ENCODE peak calls at places on chromosome 10, in nine cellular contexts. X is suprapubic skin, O is esophagus squamous epithelium, J is cardiac muscle cell, L is mucosa of descending colon, Z is fibroblast of lung, V is progenitor cell of endocrine pancreas, W is brain microvascular endothelial cell, Y is left lung. S is an unnamed sample.

GRCh38 chr10:6119423-6119822 is 30.6 kb downstream of the RBM17 start:
- DNase-seq in X (no peak), O (no peak), J (no peak), L (no peak), Z (no peak), V (no peak), W (no peak), Y (no peak), S (no peak)

GRCh38 chr10:4807803-4808507 is 18.1 kb upstream of the AKR1E2 start:
- DNase-seq in X (no peak), O (no peak), J (no peak), L (no peak), Z (peak; percentile 60), V (no peak), W (peak; percentile 81), Y (no peak), S (peak; percentile 91)

GRCh38 chr10:45464958-45465567 is 91.0 kb downstream of the ALOX5 start:
- DNase-seq in X (no peak), O (no peak), J (peak; percentile 79), L (peak; percentile 82), Z (peak; percentile 71), V (peak; percentile 69), W (peak; percentile 62), Y (peak; percentile 77), S (peak; percentile 75)

GRCh38 chr10:93138113-93138870 is 64.6 kb downstream of the CYP26A1 start:
- DNase-seq in X (no peak), O (no peak), J (no peak), L (no peak), Z (no peak), V (no peak), W (no peak), Y (no peak), S (no peak)

GRCh38 chr10:91389636-91390512 is 20.3 kb upstream of the HECTD2 start:
- DNase-seq in X (no peak), O (no peak), J (peak; percentile 79), L (no peak), Z (peak; percentile 77), V (no peak), W (peak; percentile 38), Y (no peak), S (peak; percentile 81)

GRCh38 chr10:76176166-76176550 is 744.7 kb downstream of the LRMDA start:
- DNase-seq in X (no peak), O (no peak), J (no peak), L (no peak), Z (no peak), V (no peak), W (no peak), Y (no peak), S (no peak)

GRCh38 chr10:62577666-62578291 is 203.6 kb downstream of the ZNF365 start:
- DNase-seq in X (no peak), O (no peak), J (no peak), L (no peak), Z (peak; percentile 38), V (no peak), W (peak; percentile 80), Y (no peak), S (peak; percentile 72)

GRCh38 chr10:75408911-75409885 is 7.6 kb upstream of the ZNF503 start:
- DNase-seq in X (peak; percentile 88), O (no peak), J (peak; percentile 83), L (peak; percentile 78), Z (no peak), V (peak; percentile 64), W (no peak), Y (peak; percentile 83), S (peak; percentile 46)

GRCh38 chr10:119654540-119654939 is 3.4 kb downstream of the BAG3 start:
- DNase-seq in X (peak; percentile 76), O (no peak), J (no peak), L (peak; percentile 66), Z (no peak), V (no peak), W (no peak), Y (peak; percentile 80), S (peak; percentile 35)

GRCh38 chr10:70358446-70358845 is 24.0 kb downstream of the LRRC20 start:
- DNase-seq in X (no peak), O (no peak), J (no peak), L (no peak), Z (no peak), V (no peak), W (no peak), Y (no peak), S (no peak)

GRCh38 chr10:114223066-114223465 is 16.0 kb upstream of the VWA2 start:
- DNase-seq in X (no peak), O (no peak), J (no peak), L (no peak), Z (no peak), V (no peak), W (no peak), Y (no peak), S (no peak)

GRCh38 chr10:25398680-25399079 is 223.9 kb downstream of the GPR158 start:
- DNase-seq in X (no peak), O (no peak), J (peak; percentile 14), L (no peak), Z (no peak), V (no peak), W (no peak), Y (no peak), S (no peak)

GRCh38 chr10:90245623-90246022 is 544.2 kb downstream of the KIF20B start:
- DNase-seq in X (no peak), O (no peak), J (no peak), L (no peak), Z (no peak), V (no peak), W (no peak), Y (no peak), S (peak; percentile 52)

GRCh38 chr10:68348265-68348741 is 15.6 kb upstream of the PBLD start:
- DNase-seq in X (no peak), O (no peak), J (peak; percentile 57), L (no peak), Z (peak; percentile 67), V (peak; percentile 14), W (peak; percentile 50), Y (no peak), S (peak; percentile 60)

GRCh38 chr10:53432035-53432434 is 659.5 kb upstream of the MBL2 start:
- DNase-seq in X (no peak), O (no peak), J (no peak), L (no peak), Z (no peak), V (no peak), W (no peak), Y (no peak), S (no peak)

GRCh38 chr10:69648461-69648860 is 18.4 kb downstream of the FAM241B start:
- DNase-seq in X (no peak), O (no peak), J (no peak), L (no peak), Z (no peak), V (no peak), W (no peak), Y (no peak), S (no peak)

GRCh38 chr10:103966671-103967432 is at the start of gene SLK:
- DNase-seq in X (peak; percentile 88), O (peak; percentile 12), J (peak; percentile 86), L (peak; percentile 88), Z (peak; percentile 77), V (peak; percentile 71), W (peak; percentile 50), Y (peak; percentile 86), S (peak; percentile 75)

GRCh38 chr10:71589617-71590551 is 129.7 kb downstream of the C10orf105 start:
- DNase-seq in X (no peak), O (no peak), J (no peak), L (no peak), Z (no peak), V (no peak), W (no peak), Y (no peak), S (no peak)

GRCh38 chr10:116683821-116684220 is 58.5 kb downstream of the HSPA12A start:
- DNase-seq in X (no peak), O (no peak), J (no peak), L (no peak), Z (no peak), V (no peak), W (no peak), Y (no peak), S (no peak)
- TF ChIP-seq CTCF in X (no peak), O (no peak), J (no peak), L (no peak), Z (no peak), V (no peak), W (no peak), Y (no peak), S (no peak)

DNA sequence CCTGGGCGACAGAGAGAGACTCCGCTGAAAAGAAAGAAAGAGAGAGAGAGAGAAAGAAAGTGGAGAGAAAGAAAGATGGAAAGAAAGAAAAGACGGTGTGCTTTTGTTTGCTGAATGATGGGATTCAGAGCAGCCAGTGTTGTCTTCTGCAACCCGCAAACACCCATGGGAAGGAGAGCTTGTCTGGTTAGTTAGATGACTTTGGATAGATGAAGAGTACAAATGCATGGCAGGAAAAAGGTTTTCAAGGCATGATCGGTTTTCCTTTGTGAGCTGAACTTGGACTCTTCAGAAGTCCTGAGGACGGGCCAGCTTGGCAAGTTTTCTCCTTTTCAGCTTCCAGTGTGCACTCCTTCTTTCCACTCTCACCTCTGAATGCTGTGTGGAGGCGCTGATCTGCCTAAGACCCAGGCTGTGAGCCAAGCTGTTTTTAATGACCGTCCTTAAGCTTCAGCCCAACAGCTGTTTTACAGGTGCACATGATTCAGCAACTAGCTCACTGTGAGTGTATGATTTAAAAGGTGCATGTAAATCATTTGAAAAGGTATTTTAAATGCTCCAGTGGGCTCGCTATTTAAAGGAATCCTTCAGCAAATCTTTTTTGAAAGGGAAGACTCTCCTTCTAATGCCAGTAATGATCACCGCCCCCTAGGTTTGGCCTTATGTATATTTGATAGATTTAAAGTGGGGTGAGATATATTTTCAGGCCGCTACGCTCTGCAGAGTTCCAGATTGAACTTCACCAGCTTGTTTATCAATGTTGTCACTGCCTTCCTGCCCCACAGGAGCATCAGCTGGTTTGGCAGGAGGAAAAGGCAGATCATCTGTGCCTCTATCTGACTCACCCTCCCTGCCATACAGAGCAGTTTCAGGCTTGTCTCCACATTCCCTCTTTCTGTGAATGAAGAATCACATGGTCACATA is 115.0 kb downstream of the PLXDC2 start:
- DNase-seq in X (no peak), O (no peak), J (no peak), L (no peak), Z (peak; percentile 69), V (no peak), W (peak; percentile 56), Y (no peak), S (peak; percentile 25)
- TF ChIP-seq CTCF in X (no peak), O (no peak), J (no peak), L (no peak), Z (peak; percentile 22), V (no peak), W (no peak), Y (no peak), S (no peak)

DNA sequence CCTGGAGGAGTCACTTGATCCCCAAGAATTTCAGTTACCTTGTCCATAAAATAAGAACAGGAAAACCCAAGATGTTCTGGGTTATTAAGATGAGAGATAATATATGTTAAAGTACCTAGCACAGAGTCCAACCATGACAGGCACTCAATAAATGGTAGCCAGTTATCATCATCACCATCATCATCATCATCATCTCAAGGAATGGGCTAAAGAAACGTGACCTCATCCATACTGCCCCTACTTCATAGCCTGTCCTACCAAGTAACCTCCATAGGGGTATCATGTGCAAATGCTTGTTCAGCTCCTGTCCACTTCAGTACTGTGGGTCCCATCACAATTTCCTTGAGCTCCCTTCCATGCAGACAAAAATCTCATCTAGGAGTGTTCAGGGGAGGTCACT is 14.4 kb downstream of the FGFR2 start:
- DNase-seq in X (no peak), O (no peak), J (no peak), L (no peak), Z (no peak), V (no peak), W (no peak), Y (no peak), S (no peak)
- TF ChIP-seq CTCF in X (no peak), O (no peak), J (no peak), L (no peak), Z (no peak), V (no peak), W (no peak), Y (no peak), S (no peak)

GRCh38 chr10:35236739-35237138 is 99.6 kb upstream of the CCNY start:
- DNase-seq in X (no peak), O (no peak), J (peak; percentile 27), L (no peak), Z (peak; percentile 37), V (no peak), W (peak; percentile 25), Y (no peak), S (peak; percentile 46)
- TF ChIP-seq CTCF in X (no peak), O (no peak), J (peak; percentile 50), L (no peak), Z (peak; percentile 49), V (peak; percentile 42), W (peak; percentile 73), Y (no peak), S (peak; percentile 41)